ENCODE peak calls at places on chromosomes 16 and 17, in nine cellular contexts. One of them, this sample, is unnamed.

GRCh38 chr16:4098496-4098895 is 17.7 kb downstream of the ADCY9 start:
- DNase-seq in stimulated activated CD4-positive, alpha-beta T cell treated with anti-CD3 and anti-CD28 coated beads, Interleukin-12 subunit alpha, Interleukin-12 subunit beta, amount 100 ng/mL, for 4 hours: no peak
- DNase-seq in uterus: no peak
- DNase-seq in HFFc6: peak; percentile 9
- DNase-seq in mucosa of gallbladder: no peak
- DNase-seq in dorsolateral prefrontal cortex: no peak
- DNase-seq in anterior cingulate cortex: no peak
- DNase-seq in hypothalamus: no peak
- DNase-seq in fibroblast of the aortic adventitia: no peak
- DNase-seq in this sample: no peak

GRCh38 chr17:71472809-71473789 is 647.7 kb upstream of the SOX9 start:
- DNase-seq in stimulated activated CD4-positive, alpha-beta T cell treated with anti-CD3 and anti-CD28 coated beads, Interleukin-12 subunit alpha, Interleukin-12 subunit beta, amount 100 ng/mL, for 4 hours: no peak
- DNase-seq in uterus: no peak
- DNase-seq in HFFc6: peak; percentile 43
- DNase-seq in mucosa of gallbladder: no peak
- DNase-seq in dorsolateral prefrontal cortex: no peak
- DNase-seq in anterior cingulate cortex: no peak
- DNase-seq in hypothalamus: no peak
- DNase-seq in fibroblast of the aortic adventitia: peak; percentile 57
- DNase-seq in this sample: no peak

GRCh38 chr17:5911919-5912318 is 158.3 kb upstream of the WSCD1 start:
- DNase-seq in stimulated activated CD4-positive, alpha-beta T cell treated with anti-CD3 and anti-CD28 coated beads, Interleukin-12 subunit alpha, Interleukin-12 subunit beta, amount 100 ng/mL, for 4 hours: no peak
- DNase-seq in uterus: no peak
- DNase-seq in HFFc6: no peak
- DNase-seq in mucosa of gallbladder: no peak
- DNase-seq in dorsolateral prefrontal cortex: no peak
- DNase-seq in anterior cingulate cortex: no peak
- DNase-seq in hypothalamus: no peak
- DNase-seq in fibroblast of the aortic adventitia: no peak
- DNase-seq in this sample: no peak

GRCh38 chr16:49405123-49405522 is 31.5 kb downstream of the C16orf78 start:
- DNase-seq in stimulated activated CD4-positive, alpha-beta T cell treated with anti-CD3 and anti-CD28 coated beads, Interleukin-12 subunit alpha, Interleukin-12 subunit beta, amount 100 ng/mL, for 4 hours: no peak
- DNase-seq in uterus: no peak
- DNase-seq in HFFc6: no peak
- DNase-seq in mucosa of gallbladder: no peak
- DNase-seq in dorsolateral prefrontal cortex: no peak
- DNase-seq in anterior cingulate cortex: no peak
- DNase-seq in hypothalamus: no peak
- DNase-seq in fibroblast of the aortic adventitia: no peak
- DNase-seq in this sample: no peak

GRCh38 chr16:52727878-52728277 is 180.9 kb upstream of the TOX3 start:
- DNase-seq in stimulated activated CD4-positive, alpha-beta T cell treated with anti-CD3 and anti-CD28 coated beads, Interleukin-12 subunit alpha, Interleukin-12 subunit beta, amount 100 ng/mL, for 4 hours: no peak
- DNase-seq in uterus: no peak
- DNase-seq in HFFc6: no peak
- DNase-seq in mucosa of gallbladder: no peak
- DNase-seq in dorsolateral prefrontal cortex: no peak
- DNase-seq in anterior cingulate cortex: no peak
- DNase-seq in hypothalamus: no peak
- DNase-seq in fibroblast of the aortic adventitia: no peak
- DNase-seq in this sample: no peak

GRCh38 chr16:79093554-79093967 is 507.0 kb downstream of the MAF start:
- DNase-seq in stimulated activated CD4-positive, alpha-beta T cell treated with anti-CD3 and anti-CD28 coated beads, Interleukin-12 subunit alpha, Interleukin-12 subunit beta, amount 100 ng/mL, for 4 hours: peak; percentile 16
- DNase-seq in uterus: no peak
- DNase-seq in HFFc6: no peak
- DNase-seq in mucosa of gallbladder: peak; percentile 16
- DNase-seq in dorsolateral prefrontal cortex: no peak
- DNase-seq in anterior cingulate cortex: no peak
- DNase-seq in hypothalamus: no peak
- DNase-seq in fibroblast of the aortic adventitia: no peak
- DNase-seq in this sample: no peak

GRCh38 chr16:87525352-87525751 is 32.5 kb upstream of the ZCCHC14 start:
- DNase-seq in stimulated activated CD4-positive, alpha-beta T cell treated with anti-CD3 and anti-CD28 coated beads, Interleukin-12 subunit alpha, Interleukin-12 subunit beta, amount 100 ng/mL, for 4 hours: no peak
- DNase-seq in uterus: no peak
- DNase-seq in HFFc6: no peak
- DNase-seq in mucosa of gallbladder: no peak
- DNase-seq in dorsolateral prefrontal cortex: no peak
- DNase-seq in anterior cingulate cortex: no peak
- DNase-seq in hypothalamus: no peak
- DNase-seq in fibroblast of the aortic adventitia: no peak
- DNase-seq in this sample: no peak

GRCh38 chr17:1580979-1581676 is 18.5 kb upstream of the PITPNA start:
- DNase-seq in stimulated activated CD4-positive, alpha-beta T cell treated with anti-CD3 and anti-CD28 coated beads, Interleukin-12 subunit alpha, Interleukin-12 subunit beta, amount 100 ng/mL, for 4 hours: no peak
- DNase-seq in uterus: no peak
- DNase-seq in HFFc6: no peak
- DNase-seq in mucosa of gallbladder: no peak
- DNase-seq in dorsolateral prefrontal cortex: peak; percentile 66
- DNase-seq in anterior cingulate cortex: no peak
- DNase-seq in hypothalamus: no peak
- DNase-seq in fibroblast of the aortic adventitia: no peak
- DNase-seq in this sample: no peak

GRCh38 chr17:57870283-57870635 is 20.4 kb upstream of the MRPS23 start:
- DNase-seq in stimulated activated CD4-positive, alpha-beta T cell treated with anti-CD3 and anti-CD28 coated beads, Interleukin-12 subunit alpha, Interleukin-12 subunit beta, amount 100 ng/mL, for 4 hours: no peak
- DNase-seq in uterus: no peak
- DNase-seq in HFFc6: no peak
- DNase-seq in mucosa of gallbladder: no peak
- DNase-seq in dorsolateral prefrontal cortex: no peak
- DNase-seq in anterior cingulate cortex: no peak
- DNase-seq in hypothalamus: no peak
- DNase-seq in fibroblast of the aortic adventitia: no peak
- DNase-seq in this sample: no peak

GRCh38 chr16:1665829-1666228 is 12.2 kb upstream of the JPT2 start:
- DNase-seq in stimulated activated CD4-positive, alpha-beta T cell treated with anti-CD3 and anti-CD28 coated beads, Interleukin-12 subunit alpha, Interleukin-12 subunit beta, amount 100 ng/mL, for 4 hours: no peak
- DNase-seq in uterus: no peak
- DNase-seq in HFFc6: no peak
- DNase-seq in mucosa of gallbladder: no peak
- DNase-seq in dorsolateral prefrontal cortex: no peak
- DNase-seq in anterior cingulate cortex: no peak
- DNase-seq in hypothalamus: no peak
- DNase-seq in fibroblast of the aortic adventitia: no peak
- DNase-seq in this sample: no peak

GRCh38 chr17:76707985-76708807 is 2.6 kb downstream of the MXRA7 start:
- DNase-seq in stimulated activated CD4-positive, alpha-beta T cell treated with anti-CD3 and anti-CD28 coated beads, Interleukin-12 subunit alpha, Interleukin-12 subunit beta, amount 100 ng/mL, for 4 hours: no peak
- DNase-seq in uterus: no peak
- DNase-seq in HFFc6: no peak
- DNase-seq in mucosa of gallbladder: no peak
- DNase-seq in dorsolateral prefrontal cortex: peak; percentile 28
- DNase-seq in anterior cingulate cortex: peak; percentile 52
- DNase-seq in hypothalamus: no peak
- DNase-seq in fibroblast of the aortic adventitia: peak; percentile 62
- DNase-seq in this sample: no peak

GRCh38 chr16:11160676-11161115 is 95.3 kb downstream of the SOCS1 start:
- DNase-seq in stimulated activated CD4-positive, alpha-beta T cell treated with anti-CD3 and anti-CD28 coated beads, Interleukin-12 subunit alpha, Interleukin-12 subunit beta, amount 100 ng/mL, for 4 hours: no peak
- DNase-seq in uterus: no peak
- DNase-seq in HFFc6: no peak
- DNase-seq in mucosa of gallbladder: no peak
- DNase-seq in dorsolateral prefrontal cortex: no peak
- DNase-seq in anterior cingulate cortex: no peak
- DNase-seq in hypothalamus: no peak
- DNase-seq in fibroblast of the aortic adventitia: no peak
- DNase-seq in this sample: no peak

GRCh38 chr17:81073967-81074366 is 39.0 kb downstream of the BAIAP2 start:
- DNase-seq in stimulated activated CD4-positive, alpha-beta T cell treated with anti-CD3 and anti-CD28 coated beads, Interleukin-12 subunit alpha, Interleukin-12 subunit beta, amount 100 ng/mL, for 4 hours: no peak
- DNase-seq in uterus: no peak
- DNase-seq in HFFc6: no peak
- DNase-seq in mucosa of gallbladder: no peak
- DNase-seq in dorsolateral prefrontal cortex: no peak
- DNase-seq in anterior cingulate cortex: no peak
- DNase-seq in hypothalamus: no peak
- DNase-seq in fibroblast of the aortic adventitia: no peak
- DNase-seq in this sample: no peak

GRCh38 chr17:48568499-48569259 is 9.5 kb downstream of the HOXB4 start:
- DNase-seq in stimulated activated CD4-positive, alpha-beta T cell treated with anti-CD3 and anti-CD28 coated beads, Interleukin-12 subunit alpha, Interleukin-12 subunit beta, amount 100 ng/mL, for 4 hours: no peak
- DNase-seq in uterus: no peak
- DNase-seq in HFFc6: no peak
- DNase-seq in mucosa of gallbladder: no peak
- DNase-seq in dorsolateral prefrontal cortex: no peak
- DNase-seq in anterior cingulate cortex: no peak
- DNase-seq in hypothalamus: no peak
- DNase-seq in fibroblast of the aortic adventitia: peak; percentile 70
- DNase-seq in this sample: no peak

GRCh38 chr16:894841-895240 is 75.9 kb downstream of the LMF1 start:
- DNase-seq in stimulated activated CD4-positive, alpha-beta T cell treated with anti-CD3 and anti-CD28 coated beads, Interleukin-12 subunit alpha, Interleukin-12 subunit beta, amount 100 ng/mL, for 4 hours: no peak
- DNase-seq in uterus: no peak
- DNase-seq in HFFc6: no peak
- DNase-seq in mucosa of gallbladder: no peak
- DNase-seq in dorsolateral prefrontal cortex: no peak
- DNase-seq in anterior cingulate cortex: no peak
- DNase-seq in hypothalamus: no peak
- DNase-seq in fibroblast of the aortic adventitia: no peak
- DNase-seq in this sample: no peak

GRCh38 chr17:76354747-76355310 is 1.1 kb upstream of the PRPSAP1 start:
- DNase-seq in stimulated activated CD4-positive, alpha-beta T cell treated with anti-CD3 and anti-CD28 coated beads, Interleukin-12 subunit alpha, Interleukin-12 subunit beta, amount 100 ng/mL, for 4 hours: no peak
- DNase-seq in uterus: no peak
- DNase-seq in HFFc6: no peak
- DNase-seq in mucosa of gallbladder: no peak
- DNase-seq in dorsolateral prefrontal cortex: no peak
- DNase-seq in anterior cingulate cortex: no peak
- DNase-seq in hypothalamus: no peak
- DNase-seq in fibroblast of the aortic adventitia: no peak
- DNase-seq in this sample: no peak

GRCh38 chr16:10954903-10955302 is 10.5 kb downstream of the CLEC16A start:
- DNase-seq in stimulated activated CD4-positive, alpha-beta T cell treated with anti-CD3 and anti-CD28 coated beads, Interleukin-12 subunit alpha, Interleukin-12 subunit beta, amount 100 ng/mL, for 4 hours: no peak
- DNase-seq in uterus: no peak
- DNase-seq in HFFc6: no peak
- DNase-seq in mucosa of gallbladder: no peak
- DNase-seq in dorsolateral prefrontal cortex: no peak
- DNase-seq in anterior cingulate cortex: no peak
- DNase-seq in hypothalamus: no peak
- DNase-seq in fibroblast of the aortic adventitia: no peak
- DNase-seq in this sample: no peak

GRCh38 chr17:72702998-72703397 is 389.5 kb downstream of the SLC39A11 start:
- DNase-seq in stimulated activated CD4-positive, alpha-beta T cell treated with anti-CD3 and anti-CD28 coated beads, Interleukin-12 subunit alpha, Interleukin-12 subunit beta, amount 100 ng/mL, for 4 hours: no peak
- DNase-seq in uterus: no peak
- DNase-seq in HFFc6: no peak
- DNase-seq in mucosa of gallbladder: no peak
- DNase-seq in dorsolateral prefrontal cortex: no peak
- DNase-seq in anterior cingulate cortex: no peak
- DNase-seq in hypothalamus: no peak
- DNase-seq in fibroblast of the aortic adventitia: no peak
- DNase-seq in this sample: no peak

GRCh38 chr17:3798273-3799180 is 2.5 kb downstream of the ITGAE start:
- DNase-seq in stimulated activated CD4-positive, alpha-beta T cell treated with anti-CD3 and anti-CD28 coated beads, Interleukin-12 subunit alpha, Interleukin-12 subunit beta, amount 100 ng/mL, for 4 hours: no peak
- DNase-seq in uterus: no peak
- DNase-seq in HFFc6: no peak
- DNase-seq in mucosa of gallbladder: no peak
- DNase-seq in dorsolateral prefrontal cortex: no peak
- DNase-seq in anterior cingulate cortex: no peak
- DNase-seq in hypothalamus: no peak
- DNase-seq in fibroblast of the aortic adventitia: no peak
- DNase-seq in this sample: peak; percentile 74

GRCh38 chr17:83203472-83204221 is 124.2 kb downstream of the METRNL start:
- DNase-seq in stimulated activated CD4-positive, alpha-beta T cell treated with anti-CD3 and anti-CD28 coated beads, Interleukin-12 subunit alpha, Interleukin-12 subunit beta, amount 100 ng/mL, for 4 hours: no peak
- DNase-seq in uterus: peak; percentile 22
- DNase-seq in HFFc6: no peak
- DNase-seq in mucosa of gallbladder: no peak
- DNase-seq in dorsolateral prefrontal cortex: no peak
- DNase-seq in anterior cingulate cortex: no peak
- DNase-seq in hypothalamus: no peak
- DNase-seq in fibroblast of the aortic adventitia: peak; percentile 30
- DNase-seq in this sample: peak; percentile 12

GRCh38 chr16:17571499-17572093 is 100.8 kb upstream of the XYLT1 start:
- DNase-seq in stimulated activated CD4-positive, alpha-beta T cell treated with anti-CD3 and anti-CD28 coated beads, Interleukin-12 subunit alpha, Interleukin-12 subunit beta, amount 100 ng/mL, for 4 hours: no peak
- DNase-seq in uterus: no peak
- DNase-seq in HFFc6: no peak
- DNase-seq in mucosa of gallbladder: no peak
- DNase-seq in dorsolateral prefrontal cortex: no peak
- DNase-seq in anterior cingulate cortex: no peak
- DNase-seq in hypothalamus: no peak
- DNase-seq in fibroblast of the aortic adventitia: no peak
- DNase-seq in this sample: no peak

GRCh38 chr17:47844814-47845453 is 3.9 kb upstream of the SCRN2 start:
- DNase-seq in stimulated activated CD4-positive, alpha-beta T cell treated with anti-CD3 and anti-CD28 coated beads, Interleukin-12 subunit alpha, Interleukin-12 subunit beta, amount 100 ng/mL, for 4 hours: no peak
- DNase-seq in uterus: no peak
- DNase-seq in HFFc6: peak; percentile 36
- DNase-seq in mucosa of gallbladder: no peak
- DNase-seq in dorsolateral prefrontal cortex: no peak
- DNase-seq in anterior cingulate cortex: no peak
- DNase-seq in hypothalamus: no peak
- DNase-seq in fibroblast of the aortic adventitia: peak; percentile 34
- DNase-seq in this sample: no peak

GRCh38 chr17:77002103-77003045 is 134.2 kb downstream of the MGAT5B start:
- DNase-seq in stimulated activated CD4-positive, alpha-beta T cell treated with anti-CD3 and anti-CD28 coated beads, Interleukin-12 subunit alpha, Interleukin-12 subunit beta, amount 100 ng/mL, for 4 hours: no peak
- DNase-seq in uterus: no peak
- DNase-seq in HFFc6: peak; percentile 30
- DNase-seq in mucosa of gallbladder: no peak
- DNase-seq in dorsolateral prefrontal cortex: no peak
- DNase-seq in anterior cingulate cortex: no peak
- DNase-seq in hypothalamus: no peak
- DNase-seq in fibroblast of the aortic adventitia: peak; percentile 38
- DNase-seq in this sample: no peak

GRCh38 chr16:12078405-12079245 is 102.1 kb downstream of the SNX29 start:
- DNase-seq in stimulated activated CD4-positive, alpha-beta T cell treated with anti-CD3 and anti-CD28 coated beads, Interleukin-12 subunit alpha, Interleukin-12 subunit beta, amount 100 ng/mL, for 4 hours: no peak
- DNase-seq in uterus: no peak
- DNase-seq in HFFc6: no peak
- DNase-seq in mucosa of gallbladder: no peak
- DNase-seq in dorsolateral prefrontal cortex: no peak
- DNase-seq in anterior cingulate cortex: no peak
- DNase-seq in hypothalamus: no peak
- DNase-seq in fibroblast of the aortic adventitia: no peak
- DNase-seq in this sample: peak; percentile 14

GRCh38 chr17:48294193-48294909 is 135.7 kb downstream of the SKAP1 start:
- DNase-seq in stimulated activated CD4-positive, alpha-beta T cell treated with anti-CD3 and anti-CD28 coated beads, Interleukin-12 subunit alpha, Interleukin-12 subunit beta, amount 100 ng/mL, for 4 hours: no peak
- DNase-seq in uterus: no peak
- DNase-seq in HFFc6: no peak
- DNase-seq in mucosa of gallbladder: no peak
- DNase-seq in dorsolateral prefrontal cortex: no peak
- DNase-seq in anterior cingulate cortex: no peak
- DNase-seq in hypothalamus: no peak
- DNase-seq in fibroblast of the aortic adventitia: no peak
- DNase-seq in this sample: no peak

GRCh38 chr16:89801800-89802199 is 14.6 kb downstream of the FANCA start:
- DNase-seq in stimulated activated CD4-positive, alpha-beta T cell treated with anti-CD3 and anti-CD28 coated beads, Interleukin-12 subunit alpha, Interleukin-12 subunit beta, amount 100 ng/mL, for 4 hours: no peak
- DNase-seq in uterus: no peak
- DNase-seq in HFFc6: no peak
- DNase-seq in mucosa of gallbladder: no peak
- DNase-seq in dorsolateral prefrontal cortex: no peak
- DNase-seq in anterior cingulate cortex: no peak
- DNase-seq in hypothalamus: no peak
- DNase-seq in fibroblast of the aortic adventitia: peak; percentile 10
- DNase-seq in this sample: no peak

GRCh38 chr16:77782694-77783093 is 5.7 kb upstream of the VAT1L start:
- DNase-seq in stimulated activated CD4-positive, alpha-beta T cell treated with anti-CD3 and anti-CD28 coated beads, Interleukin-12 subunit alpha, Interleukin-12 subunit beta, amount 100 ng/mL, for 4 hours: no peak
- DNase-seq in uterus: no peak
- DNase-seq in HFFc6: no peak
- DNase-seq in mucosa of gallbladder: no peak
- DNase-seq in dorsolateral prefrontal cortex: no peak
- DNase-seq in anterior cingulate cortex: no peak
- DNase-seq in hypothalamus: no peak
- DNase-seq in fibroblast of the aortic adventitia: peak; percentile 33
- DNase-seq in this sample: no peak

GRCh38 chr16:28604186-28604565 is 5.7 kb downstream of the SULT1A1 start:
- DNase-seq in stimulated activated CD4-positive, alpha-beta T cell treated with anti-CD3 and anti-CD28 coated beads, Interleukin-12 subunit alpha, Interleukin-12 subunit beta, amount 100 ng/mL, for 4 hours: no peak
- DNase-seq in uterus: peak; percentile 9
- DNase-seq in HFFc6: no peak
- DNase-seq in mucosa of gallbladder: no peak
- DNase-seq in dorsolateral prefrontal cortex: no peak
- DNase-seq in anterior cingulate cortex: no peak
- DNase-seq in hypothalamus: no peak
- DNase-seq in fibroblast of the aortic adventitia: no peak
- DNase-seq in this sample: no peak

GRCh38 chr16:22787456-22788189 is 26.3 kb upstream of the HS3ST2 start:
- DNase-seq in stimulated activated CD4-positive, alpha-beta T cell treated with anti-CD3 and anti-CD28 coated beads, Interleukin-12 subunit alpha, Interleukin-12 subunit beta, amount 100 ng/mL, for 4 hours: no peak
- DNase-seq in uterus: no peak
- DNase-seq in HFFc6: peak; percentile 95
- DNase-seq in mucosa of gallbladder: no peak
- DNase-seq in dorsolateral prefrontal cortex: no peak
- DNase-seq in anterior cingulate cortex: no peak
- DNase-seq in hypothalamus: no peak
- DNase-seq in fibroblast of the aortic adventitia: peak; percentile 12
- DNase-seq in this sample: no peak

GRCh38 chr17:74431568-74432483 is at the start of gene GPRC5C:
- DNase-seq in stimulated activated CD4-positive, alpha-beta T cell treated with anti-CD3 and anti-CD28 coated beads, Interleukin-12 subunit alpha, Interleukin-12 subunit beta, amount 100 ng/mL, for 4 hours: peak; percentile 47
- DNase-seq in uterus: peak; percentile 81
- DNase-seq in HFFc6: no peak
- DNase-seq in mucosa of gallbladder: peak; percentile 90
- DNase-seq in dorsolateral prefrontal cortex: peak; percentile 85
- DNase-seq in anterior cingulate cortex: peak; percentile 33
- DNase-seq in hypothalamus: no peak
- DNase-seq in fibroblast of the aortic adventitia: peak; percentile 8
- DNase-seq in this sample: peak; percentile 90

GRCh38 chr16:75244844-75245758 is 6.3 kb downstream of the BCAR1 start:
- DNase-seq in stimulated activated CD4-positive, alpha-beta T cell treated with anti-CD3 and anti-CD28 coated beads, Interleukin-12 subunit alpha, Interleukin-12 subunit beta, amount 100 ng/mL, for 4 hours: no peak
- DNase-seq in uterus: peak; percentile 80
- DNase-seq in HFFc6: peak; percentile 95
- DNase-seq in mucosa of gallbladder: peak; percentile 93
- DNase-seq in dorsolateral prefrontal cortex: peak; percentile 92
- DNase-seq in anterior cingulate cortex: peak; percentile 89
- DNase-seq in hypothalamus: peak; percentile 82
- DNase-seq in fibroblast of the aortic adventitia: peak; percentile 93
- DNase-seq in this sample: peak; percentile 83

This sample was measured in ovary.